ENCODE peak calls at places on chromosomes 11 and 22, in seven cellular contexts. Q is T-cell; H is HCT116; P is stimulated activated naive CD8-positive, alpha-beta T cell treated with anti-CD3 and anti-CD28 coated beads, Interleukin-15, Interleukin-2, amounts not matched to agents 100 U/mL and 50 U/mL, for 24 hours; K is CD4-positive, CD25-positive, alpha-beta regulatory T cell; F is activated CD8-positive, alpha-beta T cell treated with anti-CD3 and anti-CD28 coated beads for 36 hours; V is right cardiac atrium. R is an unnamed sample.

GRCh38 chr22:44225812-44226211 is 45.1 kb downstream of the PARVG start:
- ATAC-seq in F (no peak), V (no peak), P (no peak), Q (no peak), H (no peak), K (no peak), R (no peak)

GRCh38 chr22:41488076-41488475 is 19.2 kb downstream of the ACO2 start:
- ATAC-seq in P (no peak), F (no peak), H (no peak), V (no peak), Q (no peak), K (no peak), R (no peak)

GRCh38 chr11:297666-298405 is 1.5 kb downstream of the IFITM5 start:
- ATAC-seq in H (peak; percentile 10), F (peak; percentile 57), Q (peak; percentile 36), V (peak; percentile 27), K (peak; percentile 47), P (peak; percentile 47), R (peak; percentile 42)

GRCh38 chr11:128345316-128345715 is 242.0 kb downstream of the ETS1 start:
- ATAC-seq in V (no peak), F (no peak), K (no peak), P (no peak), Q (peak; percentile 49), H (no peak), R (no peak)

GRCh38 chr22:27476318-27476717 is 325.2 kb downstream of the MN1 start:
- ATAC-seq in K (no peak), V (no peak), H (no peak), Q (no peak), F (no peak), P (no peak), R (no peak)

GRCh38 chr11:128389461-128389976 is 197.8 kb downstream of the ETS1 start:
- ATAC-seq in Q (no peak), K (no peak), P (no peak), V (peak; percentile 56), H (no peak), F (no peak), R (no peak)

GRCh38 chr22:37488337-37489135 is 2.4 kb upstream of the MFNG start:
- ATAC-seq in Q (no peak), P (no peak), K (no peak), H (no peak), V (no peak), F (no peak), R (no peak)

GRCh38 chr11:3135491-3136440 is 29.3 kb downstream of the OSBPL5 start:
- ATAC-seq in H (peak; percentile 48), V (no peak), K (no peak), P (no peak), F (peak; percentile 13), Q (peak; percentile 36), R (no peak)

GRCh38 chr22:30823015-30823370 is 128.3 kb downstream of the OSBP2 start:
- ATAC-seq in V (no peak), P (no peak), Q (no peak), K (no peak), F (no peak), H (no peak), R (no peak)

GRCh38 chr22:29345932-29346331 is 30.4 kb upstream of the RASL10A start:
- ATAC-seq in H (no peak), V (peak; percentile 42), Q (no peak), P (no peak), F (no peak), K (no peak), R (no peak)

GRCh38 chr22:41286639-41287091 is 678 bp upstream of the RANGAP1 start:
- ATAC-seq in V (peak; percentile 2), P (peak; percentile 4), H (no peak), K (peak; percentile 23), F (peak; percentile 31), Q (peak; percentile 28), R (peak; percentile 55)

R was measured in stimulated activated memory B cell treated with anti-CD40 and anti-IgM and Interleukin-4, amounts not matched to agents 10 μg/mL and 1 μg/mL and 100 μg/mL, for 72 hours.